ENCODE peak calls at places on chromosomes 12 and 14, in seven cellular contexts. One of them, this sample, is unnamed.

GRCh38 chr12:41185946-41186345 is 2.2 kb upstream of the PDZRN4 start:
- DNase-seq in spleen: no peak
- DNase-seq in mesendoderm: no peak
- DNase-seq in naive B cell: no peak
- DNase-seq in NCI-H1092 treated with DMSO at 0.1 percent for 48 hours: no peak
- DNase-seq in HFFc6: no peak
- DNase-seq in pancreas: no peak
- DNase-seq in this sample: no peak

GRCh38 chr12:45601390-45601789 is 128.1 kb upstream of the ARID2 start:
- DNase-seq in spleen: no peak
- DNase-seq in mesendoderm: no peak
- DNase-seq in naive B cell: no peak
- DNase-seq in NCI-H1092 treated with DMSO at 0.1 percent for 48 hours: no peak
- DNase-seq in HFFc6: no peak
- DNase-seq in pancreas: no peak
- DNase-seq in this sample: no peak

GRCh38 chr14:23950411-23951135 is 3.0 kb upstream of the DHRS4 start:
- DNase-seq in spleen: no peak
- DNase-seq in mesendoderm: no peak
- DNase-seq in naive B cell: no peak
- DNase-seq in NCI-H1092 treated with DMSO at 0.1 percent for 48 hours: no peak
- DNase-seq in HFFc6: no peak
- DNase-seq in pancreas: no peak
- DNase-seq in this sample: no peak

GRCh38 chr14:21231020-21231652 is 38.1 kb downstream of the HNRNPC start:
- DNase-seq in spleen: no peak
- DNase-seq in mesendoderm: no peak
- DNase-seq in naive B cell: no peak
- DNase-seq in NCI-H1092 treated with DMSO at 0.1 percent for 48 hours: no peak
- DNase-seq in HFFc6: no peak
- DNase-seq in pancreas: no peak
- DNase-seq in this sample: no peak

GRCh38 chr14:31932675-31933074 is 144.4 kb upstream of the ARHGAP5 start:
- DNase-seq in spleen: no peak
- DNase-seq in mesendoderm: peak
- DNase-seq in naive B cell: no peak
- DNase-seq in NCI-H1092 treated with DMSO at 0.1 percent for 48 hours: no peak
- DNase-seq in HFFc6: no peak
- DNase-seq in pancreas: no peak
- DNase-seq in this sample: no peak

GRCh38 chr12:42338280-42338679 is 12.3 kb downstream of the PPHLN1 start:
- DNase-seq in spleen: no peak
- DNase-seq in mesendoderm: no peak
- DNase-seq in naive B cell: no peak
- DNase-seq in NCI-H1092 treated with DMSO at 0.1 percent for 48 hours: no peak
- DNase-seq in HFFc6: no peak
- DNase-seq in pancreas: no peak
- DNase-seq in this sample: no peak

GRCh38 chr12:53930591-53931255 is 7.9 kb upstream of the HOXC13 start:
- DNase-seq in spleen: no peak
- DNase-seq in mesendoderm: no peak
- DNase-seq in naive B cell: no peak
- DNase-seq in NCI-H1092 treated with DMSO at 0.1 percent for 48 hours: no peak
- DNase-seq in HFFc6: no peak
- DNase-seq in pancreas: no peak
- DNase-seq in this sample: no peak

GRCh38 chr12:52494518-52494917 is 1.5 kb upstream of the KRT6A start:
- DNase-seq in spleen: no peak
- DNase-seq in mesendoderm: peak
- DNase-seq in naive B cell: no peak
- DNase-seq in NCI-H1092 treated with DMSO at 0.1 percent for 48 hours: no peak
- DNase-seq in HFFc6: no peak
- DNase-seq in pancreas: no peak
- DNase-seq in this sample: no peak

GRCh38 chr12:31478898-31479297 is 112.0 kb downstream of the DENND5B start:
- DNase-seq in spleen: no peak
- DNase-seq in mesendoderm: no peak
- DNase-seq in naive B cell: no peak
- DNase-seq in NCI-H1092 treated with DMSO at 0.1 percent for 48 hours: no peak
- DNase-seq in HFFc6: no peak
- DNase-seq in pancreas: no peak
- DNase-seq in this sample: no peak

GRCh38 chr12:113092478-113093408 is 36.2 kb downstream of the DTX1 start:
- DNase-seq in spleen: peak
- DNase-seq in mesendoderm: peak
- DNase-seq in naive B cell: peak
- DNase-seq in NCI-H1092 treated with DMSO at 0.1 percent for 48 hours: no peak
- DNase-seq in HFFc6: no peak
- DNase-seq in pancreas: peak
- DNase-seq in this sample: peak

GRCh38 chr12:49283541-49284429 is 11.2 kb upstream of the PRPH start:
- DNase-seq in spleen: no peak
- DNase-seq in mesendoderm: no peak
- DNase-seq in naive B cell: no peak
- DNase-seq in NCI-H1092 treated with DMSO at 0.1 percent for 48 hours: no peak
- DNase-seq in HFFc6: no peak
- DNase-seq in pancreas: no peak
- DNase-seq in this sample: peak